ENCODE peak calls at places on chromosomes 5 and 9, in eight cellular contexts. I, L, V, M, X, T, Y and U are unnamed samples.
A peak's percentile ranks its signal among the peaks of the same experiment; 100 is the strongest.

GRCh38 chr9:14433841-14434511 is 120.0 kb upstream of the NFIB start:
- DNase-seq in Y (peak; percentile 48), X (no peak), I (no peak), T (no peak), V (peak; percentile 56), L (no peak), M (no peak), U (no peak)

GRCh38 chr5:17192191-17192590 is 25.2 kb upstream of the BASP1 start:
- DNase-seq in X (no peak), Y (no peak), M (no peak), T (no peak), V (no peak), I (no peak), L (no peak), U (no peak)

GRCh38 chr5:167057665-167058064 is 1233.8 kb upstream of the WWC1 start:
- DNase-seq in Y (no peak), M (no peak), T (no peak), L (no peak), I (no peak), X (no peak), V (no peak), U (no peak)

GRCh38 chr9:130498918-130499698 is 54.3 kb downstream of the ASS1 start:
- DNase-seq in X (no peak), Y (no peak), L (no peak), T (peak; percentile 73), M (no peak), I (no peak), V (no peak), U (no peak)

GRCh38 chr5:148063861-148064260 is at the start of gene SPINK5:
- DNase-seq in X (no peak), V (no peak), L (no peak), I (no peak), Y (no peak), M (no peak), T (no peak), U (no peak)

GRCh38 chr9:134690946-134691694 is 49.5 kb downstream of the COL5A1 start:
- DNase-seq in T (no peak), V (no peak), L (peak; percentile 37), X (peak; percentile 66), Y (no peak), I (no peak), M (no peak), U (no peak)

GRCh38 chr5:98106116-98107088 is 667.1 kb upstream of the RGMB start:
- DNase-seq in Y (no peak), L (no peak), T (no peak), I (no peak), M (no peak), V (no peak), X (no peak), U (no peak)

GRCh38 chr5:59485629-59486439 is 407.7 kb downstream of the PDE4D start:
- DNase-seq in T (peak; percentile 19), X (no peak), I (no peak), M (no peak), Y (no peak), V (no peak), L (no peak), U (no peak)

GRCh38 chr9:114902773-114903589 is 27.4 kb downstream of the TNFSF8 start:
- DNase-seq in T (no peak), Y (no peak), V (no peak), X (no peak), M (no peak), L (no peak), I (no peak), U (no peak)

GRCh38 chr5:133144245-133144981 is 92.6 kb downstream of the HSPA4 start:
- DNase-seq in M (no peak), Y (no peak), I (no peak), L (no peak), V (no peak), T (no peak), X (no peak), U (no peak)

GRCh38 chr9:71273613-71274012 is 152.2 kb upstream of the TRPM3 start:
- DNase-seq in Y (no peak), V (no peak), I (no peak), T (no peak), X (no peak), L (no peak), M (no peak), U (no peak)

GRCh38 chr5:141363952-141364660 is at the start of gene PCDHGA5:
- DNase-seq in I (no peak), M (no peak), Y (no peak), X (peak; percentile 24), V (no peak), T (no peak), L (no peak), U (no peak)

GRCh38 chr9:133768859-133769510 is 30.8 kb upstream of the SARDH start:
- DNase-seq in M (no peak), T (peak; percentile 95), L (peak; percentile 28), Y (peak; percentile 47), I (peak; percentile 21), V (no peak), X (no peak), U (no peak)

GRCh38 chr5:73391441-73391871 is 57.1 kb downstream of the FOXD1 start:
- DNase-seq in X (no peak), Y (no peak), M (no peak), I (no peak), T (no peak), L (no peak), V (no peak), U (no peak)

GRCh38 chr5:96049398-96050272 is 88.0 kb upstream of the ELL2 start:
- DNase-seq in M (no peak), X (no peak), T (no peak), Y (peak; percentile 30), V (no peak), I (no peak), L (no peak), U (no peak)

GRCh38 chr5:103587185-103587748 is 24.7 kb upstream of the NUDT12 start:
- DNase-seq in M (no peak), X (no peak), V (no peak), L (no peak), I (no peak), Y (peak; percentile 28), T (no peak), U (no peak)

GRCh38 chr5:173971681-173972080 is 17.3 kb upstream of the C5orf47 start:
- DNase-seq in L (no peak), V (no peak), X (no peak), Y (no peak), M (no peak), T (no peak), I (no peak), U (no peak)

GRCh38 chr9:17597977-17598376 is 19.1 kb downstream of the SH3GL2 start:
- DNase-seq in I (no peak), L (no peak), Y (no peak), V (no peak), X (no peak), T (no peak), M (no peak), U (no peak)

GRCh38 chr5:54360089-54360488 is 49.7 kb upstream of the ARL15 start:
- DNase-seq in X (no peak), M (no peak), Y (peak; percentile 15), L (no peak), T (no peak), V (no peak), I (no peak), U (no peak)

GRCh38 chr5:31730139-31730538 is 91.2 kb downstream of the PDZD2 start:
- DNase-seq in I (no peak), T (no peak), Y (no peak), V (no peak), X (no peak), L (no peak), M (no peak), U (no peak)

GRCh38 chr5:179832039-179832745 is 11.5 kb downstream of the SQSTM1 start:
- DNase-seq in T (no peak), L (peak; percentile 38), M (no peak), Y (no peak), X (no peak), I (no peak), V (no peak), U (no peak)
- TF ChIP-seq POLR2A in T (peak; percentile 32), L (no peak), M (no peak), Y (no peak), X (no peak), I (no peak), V (no peak), U (no peak)

GRCh38 chr9:137106662-137107292 is 7.8 kb downstream of the DPP7 start:
- DNase-seq in V (no peak), L (no peak), X (no peak), M (no peak), T (no peak), I (no peak), Y (no peak), U (no peak)
- TF ChIP-seq POLR2A in V (no peak), L (no peak), X (no peak), M (no peak), T (no peak), I (no peak), Y (no peak), U (no peak)

GRCh38 chr5:56513141-56513540 is 280.0 kb upstream of the ANKRD55 start:
- DNase-seq in Y (no peak), I (no peak), V (no peak), X (no peak), M (no peak), L (no peak), T (no peak), U (no peak)

GRCh38 chr5:56514246-56514645 is 281.1 kb upstream of the ANKRD55 start:
- DNase-seq in Y (no peak), L (no peak), T (no peak), V (no peak), I (no peak), M (no peak), X (no peak), U (no peak)

GRCh38 chr5:56512314-56512996 is 279.3 kb upstream of the ANKRD55 start:
- DNase-seq in Y (no peak), M (no peak), V (no peak), L (no peak), X (peak; percentile 74), T (no peak), I (no peak), U (no peak)

GRCh38 chr5:56508249-56508648 is 275.1 kb upstream of the ANKRD55 start:
- DNase-seq in X (no peak), V (no peak), Y (no peak), I (no peak), M (no peak), T (no peak), L (no peak), U (no peak)

GRCh38 chr5:56511442-56511841 is 278.3 kb upstream of the ANKRD55 start:
- DNase-seq in X (no peak), Y (no peak), M (no peak), I (no peak), V (no peak), T (no peak), L (no peak), U (no peak)
- TF ChIP-seq POLR2A in X (no peak), Y (no peak), M (no peak), I (no peak), V (no peak), T (no peak), L (no peak), U (no peak)

GRCh38 chr5:176172246-176172645 is 66.0 kb upstream of the SIMC1 start:
- DNase-seq in I (no peak), M (no peak), L (no peak), V (no peak), T (no peak), Y (no peak), X (no peak), U (no peak)
- TF ChIP-seq POLR2A in I (no peak), M (no peak), L (no peak), V (no peak), T (no peak), Y (no peak), X (no peak), U (no peak)

GRCh38 chr5:180071418-180072255 is at the start of gene RNF130:
- DNase-seq in M (peak; percentile 85), T (peak; percentile 97), Y (peak; percentile 95), I (peak; percentile 95), V (peak; percentile 77), L (peak; percentile 95), X (peak; percentile 97), U (peak; percentile 90)
- TF ChIP-seq POLR2A in M (peak; percentile 79), T (peak; percentile 77), Y (peak; percentile 86), I (no peak), V (peak; percentile 45), L (peak; percentile 61), X (no peak), U (peak; percentile 50)